ENCODE peak calls at places on chromosome 13, in nine cellular contexts. G, B, N, F, O, E, W, K and A are unnamed samples.

GRCh38 chr13:29746167-29746677 is 104.2 kb downstream of the UBL3 start:
- DNase-seq in G (no peak), B (no peak), N (no peak), F (no peak), O (no peak), E (no peak), W (no peak), K (no peak), A (no peak)

GRCh38 chr13:76758257-76758656 is 127.9 kb downstream of the KCTD12 start:
- DNase-seq in G (no peak), B (no peak), N (no peak), F (no peak), O (no peak), E (no peak), W (peak), K (no peak), A (no peak)

GRCh38 chr13:30429721-30430694 is 7.7 kb downstream of the UBE2L5 start:
- DNase-seq in G (peak), B (no peak), N (peak), F (peak), O (no peak), E (no peak), W (peak), K (peak), A (no peak)

GRCh38 chr13:65149687-65150086 is 2080.4 kb downstream of the PCDH9 start:
- DNase-seq in G (no peak), B (no peak), N (no peak), F (no peak), O (no peak), E (no peak), W (no peak), K (no peak), A (no peak)

GRCh38 chr13:98576963-98577822 is at the start of gene STK24:
- DNase-seq in G (peak), B (peak), N (peak), F (peak), O (peak), E (peak), W (peak), K (peak), A (peak)

GRCh38 chr13:48334534-48335127 is 31.1 kb downstream of the RB1 start:
- DNase-seq in G (peak), B (no peak), N (peak), F (peak), O (no peak), E (no peak), W (peak), K (no peak), A (no peak)

GRCh38 chr13:93690139-93690538 is 463.5 kb downstream of the GPC6 start:
- DNase-seq in G (no peak), B (no peak), N (peak), F (no peak), O (peak), E (peak), W (peak), K (no peak), A (no peak)

GRCh38 chr13:94710881-94711560 is 1.3 kb downstream of the SOX21 start:
- DNase-seq in G (no peak), B (no peak), N (no peak), F (peak), O (no peak), E (peak), W (no peak), K (peak), A (no peak)

GRCh38 chr13:71522976-71523517 is 344.0 kb downstream of the DACH1 start:
- DNase-seq in G (no peak), B (no peak), N (no peak), F (no peak), O (no peak), E (no peak), W (no peak), K (no peak), A (no peak)

GRCh38 chr13:99722419-99722818 is 221.1 kb downstream of the TM9SF2 start:
- DNase-seq in G (no peak), B (no peak), N (no peak), F (no peak), O (no peak), E (no peak), W (no peak), K (no peak), A (no peak)

GRCh38 chr13:72648513-72649065 is 78.8 kb downstream of the MZT1 start:
- DNase-seq in G (no peak), B (no peak), N (no peak), F (no peak), O (no peak), E (no peak), W (peak), K (no peak), A (no peak)
- TF ChIP-seq CTCF in G (peak), B (no peak), N (no peak), F (no peak), O (peak), E (no peak), W (peak), K (no peak), A (no peak)

GRCh38 chr13:40666058-40666904 is at the start of gene FOXO1:
- DNase-seq in G (peak), B (peak), N (peak), F (peak), O (peak), E (peak), W (peak), K (peak), A (peak)
- TF ChIP-seq CTCF in G (no peak), B (no peak), N (no peak), F (no peak), O (no peak), E (no peak), W (no peak), K (no peak), A (no peak)

DNA sequence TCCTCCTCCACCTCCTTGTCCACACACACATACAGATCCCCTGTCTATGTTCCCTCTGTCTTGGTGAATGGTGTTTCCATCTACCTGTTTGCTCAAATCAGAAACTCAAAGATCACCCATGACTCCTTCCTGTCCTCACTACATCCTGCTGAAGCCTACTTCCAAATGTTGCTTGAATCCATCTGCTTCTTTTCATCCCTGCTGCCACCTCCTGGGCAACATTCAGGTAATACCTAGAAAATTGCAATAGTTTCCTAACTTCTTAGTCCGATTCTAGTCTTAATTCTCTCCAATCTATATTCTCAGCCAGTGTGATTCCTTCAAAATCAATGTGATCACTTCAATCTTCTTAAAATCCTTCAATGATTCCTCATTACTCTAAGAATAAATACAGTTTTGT is 155.5 kb upstream of the STARD13 start:
- DNase-seq in G (peak), B (no peak), N (peak), F (peak), O (no peak), E (no peak), W (peak), K (peak), A (no peak)
- TF ChIP-seq CTCF in G (peak), B (peak), N (peak), F (no peak), O (peak), E (peak), W (no peak), K (no peak), A (no peak)

GRCh38 chr13:100725472-100725871 is 50.9 kb upstream of the TMTC4 start:
- DNase-seq in G (no peak), B (no peak), N (no peak), F (no peak), O (no peak), E (no peak), W (no peak), K (no peak), A (no peak)
- TF ChIP-seq CTCF in G (no peak), B (no peak), N (no peak), F (no peak), O (no peak), E (no peak), W (no peak), K (no peak), A (no peak)

GRCh38 chr13:32629313-32629712 is 43.1 kb downstream of the PDS5B start:
- DNase-seq in G (no peak), B (no peak), N (no peak), F (no peak), O (no peak), E (no peak), W (no peak), K (no peak), A (no peak)
- TF ChIP-seq CTCF in G (no peak), B (no peak), N (no peak), F (no peak), O (no peak), E (no peak), W (no peak), K (no peak), A (no peak)

GRCh38 chr13:108615241-108615640 is 14.2 kb upstream of the MYO16 start:
- DNase-seq in G (no peak), B (no peak), N (no peak), F (no peak), O (no peak), E (no peak), W (no peak), K (no peak), A (no peak)

GRCh38 chr13:108606424-108606823 is 23.0 kb upstream of the MYO16 start:
- DNase-seq in G (no peak), B (no peak), N (no peak), F (no peak), O (no peak), E (no peak), W (no peak), K (no peak), A (no peak)

GRCh38 chr13:108610517-108610916 is 18.9 kb upstream of the MYO16 start:
- DNase-seq in G (no peak), B (no peak), N (no peak), F (no peak), O (no peak), E (no peak), W (no peak), K (no peak), A (no peak)

GRCh38 chr13:108609353-108609752 is 20.1 kb upstream of the MYO16 start:
- DNase-seq in G (peak), B (no peak), N (peak), F (peak), O (no peak), E (no peak), W (peak), K (no peak), A (no peak)
- TF ChIP-seq CTCF in G (peak), B (peak), N (peak), F (peak), O (peak), E (peak), W (no peak), K (no peak), A (no peak)

GRCh38 chr13:109606404-109607028 is 179.9 kb downstream of the IRS2 start:
- DNase-seq in G (no peak), B (no peak), N (no peak), F (no peak), O (no peak), E (no peak), W (peak), K (no peak), A (no peak)

GRCh38 chr13:109611912-109612691 is 174.3 kb downstream of the IRS2 start:
- DNase-seq in G (peak), B (no peak), N (no peak), F (no peak), O (no peak), E (no peak), W (no peak), K (no peak), A (no peak)

GRCh38 chr13:109608032-109608431 is 178.4 kb downstream of the IRS2 start:
- DNase-seq in G (no peak), B (no peak), N (no peak), F (no peak), O (no peak), E (no peak), W (no peak), K (no peak), A (no peak)

GRCh38 chr13:109608503-109608902 is 177.9 kb downstream of the IRS2 start:
- DNase-seq in G (no peak), B (no peak), N (no peak), F (no peak), O (no peak), E (no peak), W (no peak), K (no peak), A (no peak)

DNA sequence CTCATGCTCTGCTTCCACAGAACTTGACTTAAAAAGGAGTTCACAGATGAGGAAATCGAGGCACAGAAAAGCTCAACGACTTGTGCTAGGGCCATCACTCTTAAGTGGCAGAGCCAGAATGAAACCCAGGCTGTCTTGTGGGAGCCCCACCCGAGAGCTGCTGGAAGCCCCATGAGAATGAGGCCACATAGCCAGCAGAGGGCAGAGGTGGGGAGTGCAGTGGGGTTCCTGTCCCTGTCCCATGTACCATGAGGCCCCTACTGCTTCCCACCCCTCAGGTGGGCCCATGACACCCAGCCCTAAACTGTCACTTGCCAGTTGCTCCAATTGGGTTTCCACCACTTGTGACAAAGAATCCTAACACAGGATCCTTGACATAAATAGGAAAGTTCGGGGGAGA is 175.9 kb downstream of the IRS2 start:
- DNase-seq in G (no peak), B (peak), N (peak), F (no peak), O (no peak), E (peak), W (peak), K (peak), A (no peak)
- TF ChIP-seq CTCF in G (peak), B (peak), N (peak), F (no peak), O (peak), E (no peak), W (peak), K (no peak), A (no peak)

GRCh38 chr13:21670006-21670882 is 629 bp upstream of the FGF9 start:
- DNase-seq in G (peak), B (peak), N (peak), F (peak), O (peak), E (peak), W (peak), K (peak), A (peak)
- TF ChIP-seq CTCF in G (peak), B (no peak), N (peak), F (peak), O (peak), E (no peak), W (peak), K (no peak), A (no peak)

GRCh38 chr13:78689011-78689410 is 30.1 kb upstream of the OBI1 start:
- DNase-seq in G (no peak), B (no peak), N (no peak), F (no peak), O (no peak), E (no peak), W (peak), K (no peak), A (no peak)
- TF ChIP-seq CTCF in G (peak), B (peak), N (no peak), F (no peak), O (no peak), E (no peak), W (peak), K (no peak), A (no peak)